ENCODE peak calls at places on chromosomes 16 and 17, in eight cellular contexts. One of them, this sample, is unnamed.

GRCh38 chr17:5789443-5789842 is 205.1 kb upstream of the NLRP1 start:
- DNase-seq in omental fat pad: no peak
- DNase-seq in brain microvascular endothelial cell: no peak
- DNase-seq in CD8-positive, alpha-beta T cell: no peak
- DNase-seq in cardiac muscle cell: no peak
- DNase-seq in IMR-90: no peak
- DNase-seq in HFFc6: no peak
- DNase-seq in CD4-positive, alpha-beta T cell: no peak
- DNase-seq in this sample: no peak

GRCh38 chr16:10078541-10078949 is 103.7 kb downstream of the GRIN2A start:
- DNase-seq in IMR-90: no peak
- DNase-seq in brain microvascular endothelial cell: no peak
- DNase-seq in omental fat pad: no peak
- DNase-seq in cardiac muscle cell: no peak
- DNase-seq in HFFc6: no peak
- DNase-seq in CD4-positive, alpha-beta T cell: no peak
- DNase-seq in CD8-positive, alpha-beta T cell: no peak
- DNase-seq in this sample: no peak

GRCh38 chr17:29608986-29609385 is 13.7 kb downstream of the CORO6 start:
- DNase-seq in cardiac muscle cell: no peak
- DNase-seq in brain microvascular endothelial cell: no peak
- DNase-seq in CD4-positive, alpha-beta T cell: no peak
- DNase-seq in IMR-90: no peak
- DNase-seq in omental fat pad: no peak
- DNase-seq in HFFc6: no peak
- DNase-seq in CD8-positive, alpha-beta T cell: no peak
- DNase-seq in this sample: no peak

GRCh38 chr17:78822552-78822951 is 18.1 kb downstream of the USP36 start:
- DNase-seq in HFFc6: peak
- DNase-seq in brain microvascular endothelial cell: peak
- DNase-seq in IMR-90: peak
- DNase-seq in CD8-positive, alpha-beta T cell: no peak
- DNase-seq in omental fat pad: no peak
- DNase-seq in CD4-positive, alpha-beta T cell: no peak
- DNase-seq in cardiac muscle cell: no peak
- DNase-seq in this sample: no peak

GRCh38 chr16:87391324-87391949 is 699 bp upstream of the MAP1LC3B start:
- DNase-seq in CD8-positive, alpha-beta T cell: no peak
- DNase-seq in HFFc6: no peak
- DNase-seq in IMR-90: no peak
- DNase-seq in omental fat pad: no peak
- DNase-seq in CD4-positive, alpha-beta T cell: no peak
- DNase-seq in cardiac muscle cell: peak
- DNase-seq in brain microvascular endothelial cell: no peak
- DNase-seq in this sample: no peak

GRCh38 chr16:278863-279366 is 1.5 kb upstream of the ARHGDIG start:
- DNase-seq in IMR-90: peak
- DNase-seq in CD4-positive, alpha-beta T cell: no peak
- DNase-seq in cardiac muscle cell: peak
- DNase-seq in CD8-positive, alpha-beta T cell: no peak
- DNase-seq in brain microvascular endothelial cell: peak
- DNase-seq in HFFc6: peak
- DNase-seq in omental fat pad: no peak
- DNase-seq in this sample: no peak

GRCh38 chr16:65235339-65236177 is 113.7 kb upstream of the CDH11 start:
- DNase-seq in omental fat pad: no peak
- DNase-seq in brain microvascular endothelial cell: no peak
- DNase-seq in cardiac muscle cell: no peak
- DNase-seq in IMR-90: no peak
- DNase-seq in CD8-positive, alpha-beta T cell: no peak
- DNase-seq in CD4-positive, alpha-beta T cell: no peak
- DNase-seq in HFFc6: no peak
- DNase-seq in this sample: no peak

GRCh38 chr17:35265071-35265470 is 22.2 kb downstream of the SLFN5 start:
- DNase-seq in IMR-90: no peak
- DNase-seq in brain microvascular endothelial cell: no peak
- DNase-seq in omental fat pad: no peak
- DNase-seq in CD4-positive, alpha-beta T cell: no peak
- DNase-seq in cardiac muscle cell: no peak
- DNase-seq in CD8-positive, alpha-beta T cell: no peak
- DNase-seq in HFFc6: no peak
- DNase-seq in this sample: no peak

GRCh38 chr16:85090873-85091521 is 21.3 kb downstream of the CIBAR2 start:
- DNase-seq in omental fat pad: no peak
- DNase-seq in IMR-90: no peak
- DNase-seq in CD4-positive, alpha-beta T cell: no peak
- DNase-seq in CD8-positive, alpha-beta T cell: no peak
- DNase-seq in brain microvascular endothelial cell: no peak
- DNase-seq in HFFc6: no peak
- DNase-seq in cardiac muscle cell: no peak
- DNase-seq in this sample: no peak

GRCh38 chr17:44093231-44093900 is 22.8 kb downstream of the G6PC3 start:
- DNase-seq in brain microvascular endothelial cell: no peak
- DNase-seq in IMR-90: no peak
- DNase-seq in HFFc6: no peak
- DNase-seq in cardiac muscle cell: no peak
- DNase-seq in CD8-positive, alpha-beta T cell: no peak
- DNase-seq in CD4-positive, alpha-beta T cell: no peak
- DNase-seq in omental fat pad: no peak
- DNase-seq in this sample: no peak

GRCh38 chr17:62653002-62653830 is 25.7 kb downstream of the MRC2 start:
- DNase-seq in HFFc6: peak
- DNase-seq in brain microvascular endothelial cell: no peak
- DNase-seq in IMR-90: peak
- DNase-seq in CD4-positive, alpha-beta T cell: peak
- DNase-seq in CD8-positive, alpha-beta T cell: peak
- DNase-seq in omental fat pad: peak
- DNase-seq in cardiac muscle cell: peak
- DNase-seq in this sample: peak

GRCh38 chr17:33057564-33057963 is 65.9 kb downstream of the SPACA3 start:
- DNase-seq in cardiac muscle cell: no peak
- DNase-seq in IMR-90: no peak
- DNase-seq in CD8-positive, alpha-beta T cell: no peak
- DNase-seq in HFFc6: no peak
- DNase-seq in CD4-positive, alpha-beta T cell: no peak
- DNase-seq in omental fat pad: no peak
- DNase-seq in brain microvascular endothelial cell: no peak
- DNase-seq in this sample: no peak

GRCh38 chr17:31690118-31690517 is 168.9 kb downstream of the COPRS start:
- DNase-seq in IMR-90: peak
- DNase-seq in HFFc6: peak
- DNase-seq in CD8-positive, alpha-beta T cell: no peak
- DNase-seq in brain microvascular endothelial cell: no peak
- DNase-seq in CD4-positive, alpha-beta T cell: no peak
- DNase-seq in omental fat pad: no peak
- DNase-seq in cardiac muscle cell: no peak
- DNase-seq in this sample: no peak

GRCh38 chr16:19437280-19437679 is 19.6 kb downstream of the TMC5 start:
- DNase-seq in CD4-positive, alpha-beta T cell: no peak
- DNase-seq in cardiac muscle cell: no peak
- DNase-seq in HFFc6: no peak
- DNase-seq in omental fat pad: no peak
- DNase-seq in brain microvascular endothelial cell: no peak
- DNase-seq in IMR-90: no peak
- DNase-seq in CD8-positive, alpha-beta T cell: no peak
- DNase-seq in this sample: no peak

GRCh38 chr17:81309140-81309858 is 14.2 kb upstream of the SLC38A10 start:
- DNase-seq in HFFc6: peak
- DNase-seq in IMR-90: peak
- DNase-seq in CD8-positive, alpha-beta T cell: no peak
- DNase-seq in CD4-positive, alpha-beta T cell: no peak
- DNase-seq in cardiac muscle cell: peak
- DNase-seq in omental fat pad: peak
- DNase-seq in brain microvascular endothelial cell: peak
- DNase-seq in this sample: no peak

GRCh38 chr17:69088643-69089200 is 28.0 kb upstream of the ABCA9 start:
- DNase-seq in cardiac muscle cell: no peak
- DNase-seq in IMR-90: no peak
- DNase-seq in CD4-positive, alpha-beta T cell: no peak
- DNase-seq in CD8-positive, alpha-beta T cell: no peak
- DNase-seq in HFFc6: no peak
- DNase-seq in brain microvascular endothelial cell: no peak
- DNase-seq in omental fat pad: no peak
- DNase-seq in this sample: no peak

GRCh38 chr17:7853693-7854043 is 1.2 kb upstream of the TMEM88 start:
- DNase-seq in cardiac muscle cell: no peak
- DNase-seq in CD8-positive, alpha-beta T cell: no peak
- DNase-seq in brain microvascular endothelial cell: no peak
- DNase-seq in HFFc6: no peak
- DNase-seq in IMR-90: no peak
- DNase-seq in omental fat pad: no peak
- DNase-seq in CD4-positive, alpha-beta T cell: no peak
- DNase-seq in this sample: no peak

GRCh38 chr16:27243725-27244362 is 24.7 kb downstream of the NSMCE1 start:
- DNase-seq in CD8-positive, alpha-beta T cell: no peak
- DNase-seq in brain microvascular endothelial cell: no peak
- DNase-seq in HFFc6: no peak
- DNase-seq in cardiac muscle cell: no peak
- DNase-seq in CD4-positive, alpha-beta T cell: no peak
- DNase-seq in IMR-90: no peak
- DNase-seq in omental fat pad: peak
- DNase-seq in this sample: no peak

GRCh38 chr17:2911035-2911754 is 115.0 kb downstream of the RAP1GAP2 start:
- DNase-seq in CD4-positive, alpha-beta T cell: no peak
- DNase-seq in omental fat pad: no peak
- DNase-seq in brain microvascular endothelial cell: no peak
- DNase-seq in IMR-90: no peak
- DNase-seq in CD8-positive, alpha-beta T cell: no peak
- DNase-seq in HFFc6: no peak
- DNase-seq in cardiac muscle cell: no peak
- DNase-seq in this sample: no peak

GRCh38 chr16:71449020-71449419 is 7.2 kb upstream of the TLE7 start:
- DNase-seq in HFFc6: no peak
- DNase-seq in brain microvascular endothelial cell: no peak
- DNase-seq in IMR-90: no peak
- DNase-seq in CD8-positive, alpha-beta T cell: no peak
- DNase-seq in omental fat pad: no peak
- DNase-seq in CD4-positive, alpha-beta T cell: no peak
- DNase-seq in cardiac muscle cell: no peak
- DNase-seq in this sample: no peak

GRCh38 chr17:21467739-21468490 is 91.8 kb downstream of the KCNJ12 start:
- DNase-seq in brain microvascular endothelial cell: no peak
- DNase-seq in IMR-90: no peak
- DNase-seq in HFFc6: no peak
- DNase-seq in cardiac muscle cell: no peak
- DNase-seq in CD4-positive, alpha-beta T cell: no peak
- DNase-seq in CD8-positive, alpha-beta T cell: no peak
- DNase-seq in omental fat pad: no peak
- DNase-seq in this sample: no peak

GRCh38 chr16:11744075-11744470 is 1.4 kb upstream of the TXNDC11 start:
- DNase-seq in CD4-positive, alpha-beta T cell: no peak
- DNase-seq in brain microvascular endothelial cell: no peak
- DNase-seq in HFFc6: no peak
- DNase-seq in omental fat pad: no peak
- DNase-seq in IMR-90: no peak
- DNase-seq in cardiac muscle cell: no peak
- DNase-seq in CD8-positive, alpha-beta T cell: no peak
- DNase-seq in this sample: no peak

GRCh38 chr16:11740567-11740966 is 2.1 kb downstream of the TXNDC11 start:
- DNase-seq in omental fat pad: no peak
- DNase-seq in cardiac muscle cell: no peak
- DNase-seq in CD4-positive, alpha-beta T cell: no peak
- DNase-seq in brain microvascular endothelial cell: no peak
- DNase-seq in CD8-positive, alpha-beta T cell: no peak
- DNase-seq in IMR-90: no peak
- DNase-seq in HFFc6: no peak
- DNase-seq in this sample: no peak

GRCh38 chr16:11742536-11743307 is at the start of gene TXNDC11:
- DNase-seq in HFFc6: peak
- DNase-seq in IMR-90: peak
- DNase-seq in CD4-positive, alpha-beta T cell: peak
- DNase-seq in omental fat pad: peak
- DNase-seq in CD8-positive, alpha-beta T cell: peak
- DNase-seq in brain microvascular endothelial cell: peak
- DNase-seq in cardiac muscle cell: peak
- DNase-seq in this sample: peak

GRCh38 chr16:11743308-11744074 is 834 bp upstream of the TXNDC11 start:
- DNase-seq in CD8-positive, alpha-beta T cell: no peak
- DNase-seq in CD4-positive, alpha-beta T cell: no peak
- DNase-seq in IMR-90: peak
- DNase-seq in HFFc6: peak
- DNase-seq in brain microvascular endothelial cell: peak
- DNase-seq in omental fat pad: peak
- DNase-seq in cardiac muscle cell: no peak
- DNase-seq in this sample: no peak

GRCh38 chr16:11742041-11742535 is 569 bp downstream of the TXNDC11 start:
- DNase-seq in IMR-90: no peak
- DNase-seq in HFFc6: no peak
- DNase-seq in CD4-positive, alpha-beta T cell: peak
- DNase-seq in omental fat pad: no peak
- DNase-seq in brain microvascular endothelial cell: no peak
- DNase-seq in cardiac muscle cell: no peak
- DNase-seq in CD8-positive, alpha-beta T cell: peak
- DNase-seq in this sample: no peak
- TF ChIP-seq CTCF in IMR-90: no peak
- TF ChIP-seq CTCF in HFFc6: peak
- TF ChIP-seq CTCF in CD4-positive, alpha-beta T cell: peak
- TF ChIP-seq CTCF in omental fat pad: no peak
- TF ChIP-seq CTCF in brain microvascular endothelial cell: no peak
- TF ChIP-seq CTCF in cardiac muscle cell: no peak
- TF ChIP-seq CTCF in CD8-positive, alpha-beta T cell: no peak
- TF ChIP-seq CTCF in this sample: no peak

GRCh38 chr16:66441586-66442375 is 14.7 kb downstream of the BEAN1 start:
- DNase-seq in IMR-90: peak
- DNase-seq in CD4-positive, alpha-beta T cell: no peak
- DNase-seq in CD8-positive, alpha-beta T cell: no peak
- DNase-seq in cardiac muscle cell: no peak
- DNase-seq in HFFc6: peak
- DNase-seq in brain microvascular endothelial cell: peak
- DNase-seq in omental fat pad: no peak
- DNase-seq in this sample: no peak
- TF ChIP-seq CTCF in IMR-90: no peak
- TF ChIP-seq CTCF in CD4-positive, alpha-beta T cell: no peak
- TF ChIP-seq CTCF in CD8-positive, alpha-beta T cell: no peak
- TF ChIP-seq CTCF in cardiac muscle cell: no peak
- TF ChIP-seq CTCF in HFFc6: no peak
- TF ChIP-seq CTCF in brain microvascular endothelial cell: no peak
- TF ChIP-seq CTCF in omental fat pad: no peak
- TF ChIP-seq CTCF in this sample: no peak

GRCh38 chr17:75182319-75182568 is 515 bp downstream of the SUMO2 start:
- DNase-seq in brain microvascular endothelial cell: no peak
- DNase-seq in CD4-positive, alpha-beta T cell: no peak
- DNase-seq in omental fat pad: no peak
- DNase-seq in HFFc6: no peak
- DNase-seq in IMR-90: no peak
- DNase-seq in cardiac muscle cell: no peak
- DNase-seq in CD8-positive, alpha-beta T cell: no peak
- DNase-seq in this sample: no peak
- TF ChIP-seq CTCF in brain microvascular endothelial cell: no peak
- TF ChIP-seq CTCF in CD4-positive, alpha-beta T cell: no peak
- TF ChIP-seq CTCF in omental fat pad: no peak
- TF ChIP-seq CTCF in HFFc6: no peak
- TF ChIP-seq CTCF in IMR-90: no peak
- TF ChIP-seq CTCF in cardiac muscle cell: no peak
- TF ChIP-seq CTCF in CD8-positive, alpha-beta T cell: peak
- TF ChIP-seq CTCF in this sample: no peak

DNA sequence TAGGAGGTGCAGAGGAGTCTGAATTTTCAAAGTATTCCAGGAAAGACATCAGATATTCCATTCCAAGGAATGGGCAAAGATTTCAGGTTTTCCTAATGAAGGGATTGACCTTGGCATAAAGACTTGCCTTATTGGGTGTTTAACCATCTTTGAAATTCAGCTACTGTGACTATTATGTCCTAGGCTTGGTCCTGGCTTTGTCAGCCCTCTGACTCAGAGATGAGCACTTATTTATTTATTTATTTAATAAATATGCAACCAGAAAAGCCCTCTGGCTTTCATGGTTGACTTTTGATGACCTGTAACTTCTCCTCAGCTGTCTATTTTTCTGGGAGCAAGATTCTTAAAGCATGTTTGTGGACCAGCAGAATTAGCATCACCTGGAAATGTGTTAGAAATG is 455.1 kb downstream of the KIF2B start:
- DNase-seq in CD4-positive, alpha-beta T cell: no peak
- DNase-seq in cardiac muscle cell: no peak
- DNase-seq in HFFc6: no peak
- DNase-seq in omental fat pad: no peak
- DNase-seq in brain microvascular endothelial cell: no peak
- DNase-seq in IMR-90: no peak
- DNase-seq in CD8-positive, alpha-beta T cell: no peak
- DNase-seq in this sample: no peak
- TF ChIP-seq CTCF in CD4-positive, alpha-beta T cell: no peak
- TF ChIP-seq CTCF in cardiac muscle cell: no peak
- TF ChIP-seq CTCF in HFFc6: no peak
- TF ChIP-seq CTCF in omental fat pad: no peak
- TF ChIP-seq CTCF in brain microvascular endothelial cell: no peak
- TF ChIP-seq CTCF in IMR-90: no peak
- TF ChIP-seq CTCF in CD8-positive, alpha-beta T cell: no peak
- TF ChIP-seq CTCF in this sample: no peak